ENCODE peak calls at places on chromosomes 13 and 19, in seven cellular contexts. I, M, O, D, W, C and Z are unnamed samples.

GRCh38 chr13:41054212-41054877 is 7.0 kb upstream of the WBP4 start:
- DNase-seq in I (no peak), M (peak), O (no peak), D (no peak), W (peak), C (no peak), Z (no peak)

GRCh38 chr19:55376381-55376933 is at the start of gene TMEM190:
- DNase-seq in I (no peak), M (no peak), O (no peak), D (no peak), W (no peak), C (no peak), Z (no peak)

GRCh38 chr13:101773062-101773461 is 320.6 kb downstream of the ITGBL1 start:
- DNase-seq in I (no peak), M (no peak), O (no peak), D (no peak), W (no peak), C (no peak), Z (no peak)

GRCh38 chr13:59458908-59459579 is 704.7 kb downstream of the DIAPH3 start:
- DNase-seq in I (no peak), M (no peak), O (no peak), D (no peak), W (peak), C (no peak), Z (no peak)

GRCh38 chr19:46674416-46675178 is 13.6 kb upstream of the DACT3 start:
- DNase-seq in I (no peak), M (no peak), O (no peak), D (no peak), W (peak), C (no peak), Z (no peak)

GRCh38 chr13:83229574-83230300 is 652.5 kb downstream of the SLITRK1 start:
- DNase-seq in I (no peak), M (no peak), O (no peak), D (no peak), W (peak), C (no peak), Z (no peak)

GRCh38 chr19:32421589-32422361 is 16.2 kb downstream of the DPY19L3 start:
- DNase-seq in I (no peak), M (no peak), O (no peak), D (no peak), W (no peak), C (no peak), Z (no peak)

GRCh38 chr13:109465151-109465550 is 321.2 kb downstream of the IRS2 start:
- DNase-seq in I (no peak), M (no peak), O (no peak), D (no peak), W (no peak), C (no peak), Z (no peak)

GRCh38 chr19:56098731-56099577 is 22.1 kb downstream of the ZNF787 start:
- DNase-seq in I (no peak), M (no peak), O (no peak), D (no peak), W (no peak), C (no peak), Z (no peak)